ENCODE peak calls at places on chromosomes 12 and 14, in ten cellular contexts. One of them, this sample, is unnamed.

GRCh38 chr12:71626768-71627167 is 36.9 kb downstream of the ZFC3H1 start:
- DNase-seq in fibroblast of pulmonary artery: peak
- DNase-seq in psoas muscle: no peak
- DNase-seq in endodermal cell: no peak
- DNase-seq in chondrocyte: no peak
- DNase-seq in AG04450: no peak
- DNase-seq in K562: no peak
- DNase-seq in B cell: no peak
- DNase-seq in HFFc6: no peak
- DNase-seq in AG09319: no peak
- DNase-seq in this sample: peak

GRCh38 chr14:61710853-61711817 is 15.8 kb downstream of the HIF1A start:
- DNase-seq in HFFc6: no peak
- DNase-seq in K562: peak
- DNase-seq in psoas muscle: no peak
- DNase-seq in endodermal cell: no peak
- DNase-seq in B cell: no peak
- DNase-seq in fibroblast of pulmonary artery: peak
- DNase-seq in AG04450: no peak
- DNase-seq in AG09319: no peak
- DNase-seq in chondrocyte: no peak
- DNase-seq in this sample: no peak

GRCh38 chr14:86203843-86204242 is 673.9 kb downstream of the FLRT2 start:
- DNase-seq in HFFc6: no peak
- DNase-seq in chondrocyte: no peak
- DNase-seq in AG04450: no peak
- DNase-seq in fibroblast of pulmonary artery: no peak
- DNase-seq in K562: no peak
- DNase-seq in psoas muscle: no peak
- DNase-seq in endodermal cell: no peak
- DNase-seq in AG09319: no peak
- DNase-seq in B cell: no peak
- DNase-seq in this sample: no peak

GRCh38 chr12:46825526-46826414 is at the start of gene SLC38A4:
- DNase-seq in psoas muscle: peak
- DNase-seq in chondrocyte: no peak
- DNase-seq in HFFc6: peak
- DNase-seq in fibroblast of pulmonary artery: peak
- DNase-seq in K562: peak
- DNase-seq in AG04450: no peak
- DNase-seq in B cell: no peak
- DNase-seq in AG09319: peak
- DNase-seq in endodermal cell: peak
- DNase-seq in this sample: no peak

GRCh38 chr12:75505706-75506312 is 5.6 kb downstream of the KRR1 start:
- DNase-seq in fibroblast of pulmonary artery: peak
- DNase-seq in AG09319: no peak
- DNase-seq in endodermal cell: no peak
- DNase-seq in B cell: no peak
- DNase-seq in chondrocyte: no peak
- DNase-seq in psoas muscle: no peak
- DNase-seq in K562: no peak
- DNase-seq in AG04450: no peak
- DNase-seq in HFFc6: peak
- DNase-seq in this sample: peak

GRCh38 chr14:99274346-99275221 is 2.6 kb upstream of the BCL11B start:
- DNase-seq in endodermal cell: peak
- DNase-seq in chondrocyte: no peak
- DNase-seq in B cell: no peak
- DNase-seq in psoas muscle: peak
- DNase-seq in HFFc6: peak
- DNase-seq in fibroblast of pulmonary artery: peak
- DNase-seq in AG04450: no peak
- DNase-seq in K562: peak
- DNase-seq in AG09319: peak
- DNase-seq in this sample: peak

GRCh38 chr14:37145395-37145794 is 27.0 kb downstream of the SLC25A21 start:
- DNase-seq in endodermal cell: no peak
- DNase-seq in chondrocyte: no peak
- DNase-seq in K562: no peak
- DNase-seq in AG04450: no peak
- DNase-seq in HFFc6: peak
- DNase-seq in B cell: no peak
- DNase-seq in fibroblast of pulmonary artery: no peak
- DNase-seq in AG09319: peak
- DNase-seq in psoas muscle: no peak
- DNase-seq in this sample: peak

GRCh38 chr12:32446306-32447119 is 47.2 kb downstream of the FGD4 start:
- DNase-seq in psoas muscle: no peak
- DNase-seq in HFFc6: no peak
- DNase-seq in K562: no peak
- DNase-seq in endodermal cell: no peak
- DNase-seq in chondrocyte: no peak
- DNase-seq in fibroblast of pulmonary artery: no peak
- DNase-seq in AG09319: no peak
- DNase-seq in AG04450: no peak
- DNase-seq in B cell: no peak
- DNase-seq in this sample: no peak

GRCh38 chr12:2481346-2481745 is 313.4 kb upstream of the FKBP4 start:
- DNase-seq in AG09319: no peak
- DNase-seq in K562: no peak
- DNase-seq in HFFc6: no peak
- DNase-seq in fibroblast of pulmonary artery: no peak
- DNase-seq in endodermal cell: no peak
- DNase-seq in chondrocyte: no peak
- DNase-seq in psoas muscle: no peak
- DNase-seq in B cell: no peak
- DNase-seq in AG04450: no peak
- DNase-seq in this sample: no peak

GRCh38 chr12:7123806-7124519 is 4.7 kb downstream of the RBP5 start:
- DNase-seq in AG09319: no peak
- DNase-seq in fibroblast of pulmonary artery: no peak
- DNase-seq in endodermal cell: no peak
- DNase-seq in chondrocyte: peak
- DNase-seq in HFFc6: no peak
- DNase-seq in K562: peak
- DNase-seq in B cell: no peak
- DNase-seq in AG04450: no peak
- DNase-seq in psoas muscle: no peak
- DNase-seq in this sample: no peak

GRCh38 chr12:59322473-59322872 is 273.4 kb upstream of the SLC16A7 start:
- DNase-seq in AG09319: no peak
- DNase-seq in K562: no peak
- DNase-seq in HFFc6: no peak
- DNase-seq in B cell: no peak
- DNase-seq in psoas muscle: no peak
- DNase-seq in chondrocyte: no peak
- DNase-seq in endodermal cell: peak
- DNase-seq in AG04450: no peak
- DNase-seq in fibroblast of pulmonary artery: no peak
- DNase-seq in this sample: no peak

DNA sequence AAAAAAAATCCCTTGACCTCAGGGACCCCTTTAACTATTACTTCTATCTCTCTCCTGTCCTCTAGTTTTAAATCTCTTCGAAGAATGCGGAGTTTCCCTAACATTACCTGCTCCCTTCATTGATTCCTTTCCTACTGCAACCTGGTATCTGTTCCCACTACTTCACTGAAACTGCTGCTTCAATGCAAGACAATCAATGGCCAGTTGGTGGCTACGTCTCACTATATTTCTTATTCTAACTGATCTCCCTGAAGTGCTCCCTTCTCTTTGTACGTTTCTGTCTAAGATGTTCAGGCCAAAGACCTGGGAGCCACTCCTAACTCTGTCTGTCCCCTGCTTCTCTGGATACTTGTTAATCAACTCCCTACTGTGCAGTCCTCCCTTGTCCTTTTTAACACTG is 10.3 kb upstream of the KCNA1 start:
- DNase-seq in psoas muscle: no peak
- DNase-seq in K562: no peak
- DNase-seq in B cell: no peak
- DNase-seq in endodermal cell: peak
- DNase-seq in AG09319: no peak
- DNase-seq in chondrocyte: no peak
- DNase-seq in AG04450: no peak
- DNase-seq in fibroblast of pulmonary artery: no peak
- DNase-seq in HFFc6: no peak
- DNase-seq in this sample: peak
- TF ChIP-seq CTCF in psoas muscle: no peak
- TF ChIP-seq CTCF in K562: no peak
- TF ChIP-seq CTCF in B cell: no peak
- TF ChIP-seq CTCF in endodermal cell: peak
- TF ChIP-seq CTCF in AG09319: no peak
- TF ChIP-seq CTCF in chondrocyte: peak
- TF ChIP-seq CTCF in AG04450: no peak
- TF ChIP-seq CTCF in fibroblast of pulmonary artery: no peak
- TF ChIP-seq CTCF in HFFc6: no peak
- TF ChIP-seq CTCF in this sample: no peak

DNA sequence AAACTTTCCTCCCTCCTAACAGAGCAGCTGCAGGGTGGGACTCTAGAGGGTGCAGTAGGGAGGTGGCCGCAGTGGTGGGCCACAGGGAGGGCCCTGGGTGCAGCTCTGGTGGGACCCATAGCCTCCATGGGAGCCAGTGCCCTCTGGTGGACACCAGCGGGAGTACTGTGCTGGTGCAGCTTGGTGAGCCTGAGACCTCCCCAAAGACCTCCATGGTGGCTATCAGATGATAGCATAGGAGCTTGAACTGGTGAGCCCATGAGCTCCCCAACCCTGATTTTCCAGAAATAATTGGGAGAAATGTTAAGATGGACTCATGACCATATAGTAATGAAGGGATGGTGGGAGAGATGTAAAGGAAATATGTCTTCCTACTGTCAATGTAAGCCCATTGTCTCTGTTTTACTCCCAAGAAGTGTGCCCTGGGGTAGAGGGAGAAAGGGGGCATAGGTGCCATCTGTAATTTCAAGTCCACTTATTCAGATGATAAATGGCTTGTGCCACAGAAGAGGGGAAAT is 98.7 kb downstream of the GAS2L3 start:
- DNase-seq in AG09319: no peak
- DNase-seq in endodermal cell: peak
- DNase-seq in HFFc6: no peak
- DNase-seq in K562: peak
- DNase-seq in psoas muscle: no peak
- DNase-seq in AG04450: no peak
- DNase-seq in fibroblast of pulmonary artery: no peak
- DNase-seq in chondrocyte: no peak
- DNase-seq in B cell: no peak
- DNase-seq in this sample: peak
- TF ChIP-seq CTCF in AG09319: peak
- TF ChIP-seq CTCF in endodermal cell: peak
- TF ChIP-seq CTCF in HFFc6: peak
- TF ChIP-seq CTCF in K562: peak
- TF ChIP-seq CTCF in psoas muscle: peak
- TF ChIP-seq CTCF in AG04450: peak
- TF ChIP-seq CTCF in fibroblast of pulmonary artery: peak
- TF ChIP-seq CTCF in chondrocyte: peak
- TF ChIP-seq CTCF in B cell: peak
- TF ChIP-seq CTCF in this sample: peak

DNA sequence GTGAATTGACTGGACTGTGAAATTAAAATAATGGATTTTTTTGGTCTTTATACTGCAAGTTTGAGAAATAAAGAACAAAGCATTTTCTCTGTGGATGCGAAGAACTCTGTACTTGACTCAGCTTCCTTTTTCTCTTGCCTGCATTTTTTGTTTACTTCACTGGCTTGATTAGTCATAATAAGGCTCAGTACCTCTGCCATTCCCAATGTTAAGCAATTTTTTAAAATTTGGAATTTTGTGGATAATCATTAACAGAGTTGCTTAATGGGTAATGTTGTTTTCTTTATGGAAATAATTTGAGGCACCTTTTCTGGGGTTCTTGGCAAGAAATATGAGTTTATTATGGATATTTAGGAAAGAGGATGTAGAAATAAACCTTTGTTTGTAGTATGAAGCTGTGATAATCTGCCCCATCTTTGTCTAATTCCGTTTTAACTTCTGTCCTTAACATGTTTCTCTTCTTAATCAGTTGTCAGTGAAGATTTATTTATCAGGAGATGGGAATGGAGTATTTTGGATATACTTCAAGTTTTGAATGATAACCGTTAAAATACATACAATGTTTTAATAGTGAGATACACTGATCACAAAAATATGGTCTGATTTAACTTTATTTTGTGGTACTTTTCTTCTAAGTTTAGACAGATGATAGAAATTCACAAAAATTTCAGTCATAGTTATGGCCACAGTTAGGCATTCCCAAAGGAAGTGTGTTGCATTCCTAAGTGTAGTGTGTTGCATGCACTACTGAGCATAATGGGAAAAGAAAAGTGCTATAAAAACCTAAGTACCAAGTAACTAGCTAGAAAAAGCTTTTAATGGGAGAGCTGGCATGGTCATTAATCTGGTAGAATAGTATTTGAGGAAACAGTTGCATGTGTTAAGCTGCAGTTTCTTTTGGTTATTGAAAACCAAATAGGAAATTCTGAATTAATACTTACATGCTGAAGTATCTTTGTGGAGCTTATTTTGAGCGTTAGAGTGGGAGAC is 27.7 kb downstream of the WNK1 start:
- DNase-seq in psoas muscle: no peak
- DNase-seq in endodermal cell: no peak
- DNase-seq in K562: no peak
- DNase-seq in AG04450: peak
- DNase-seq in B cell: no peak
- DNase-seq in HFFc6: peak
- DNase-seq in AG09319: no peak
- DNase-seq in fibroblast of pulmonary artery: peak
- DNase-seq in chondrocyte: no peak
- DNase-seq in this sample: peak
- TF ChIP-seq CTCF in psoas muscle: no peak
- TF ChIP-seq CTCF in endodermal cell: no peak
- TF ChIP-seq CTCF in K562: no peak
- TF ChIP-seq CTCF in AG04450: no peak
- TF ChIP-seq CTCF in B cell: no peak
- TF ChIP-seq CTCF in HFFc6: no peak
- TF ChIP-seq CTCF in AG09319: no peak
- TF ChIP-seq CTCF in fibroblast of pulmonary artery: no peak
- TF ChIP-seq CTCF in chondrocyte: no peak
- TF ChIP-seq CTCF in this sample: no peak

DNA sequence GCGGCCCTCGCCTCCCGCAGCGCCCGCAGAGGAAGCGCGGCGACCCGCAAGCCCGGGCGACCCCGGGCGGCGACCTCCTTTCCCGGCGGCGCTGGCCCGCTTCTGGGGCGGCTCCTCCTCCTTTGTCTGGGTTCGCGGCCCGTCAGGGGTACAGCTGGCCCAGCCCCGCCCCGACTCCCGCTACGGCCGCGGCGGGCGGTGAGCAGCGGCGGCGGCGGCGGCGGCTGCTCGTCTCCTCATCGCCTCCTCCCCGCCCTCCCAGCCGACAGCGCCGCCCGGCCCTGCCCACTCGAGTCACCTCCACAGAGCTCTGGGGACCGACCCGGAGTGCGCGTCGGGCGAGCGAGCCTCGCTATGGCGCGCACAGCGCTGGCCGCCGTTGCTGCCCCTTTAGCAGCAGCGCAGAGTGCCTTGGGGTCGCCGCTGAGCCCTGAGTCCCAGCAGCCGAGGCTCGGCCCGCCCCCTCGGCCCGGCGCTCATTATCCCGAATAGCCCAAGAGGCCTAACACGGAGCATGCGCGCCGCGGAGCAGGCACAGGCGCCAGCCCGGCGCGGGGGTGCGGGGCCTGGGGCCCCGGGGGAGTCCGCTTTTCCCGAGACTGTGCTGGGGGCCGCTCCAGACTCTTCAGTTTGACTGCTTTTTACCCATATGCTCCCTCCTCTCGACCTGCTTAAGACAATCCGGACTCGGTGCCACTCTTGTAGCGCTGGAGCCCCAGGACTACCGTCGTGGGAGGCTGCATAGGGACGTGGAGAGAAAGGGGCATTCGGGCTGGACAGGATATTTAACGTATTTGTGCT is at the start of gene SOS2:
- DNase-seq in K562: peak
- DNase-seq in AG04450: peak
- DNase-seq in chondrocyte: peak
- DNase-seq in endodermal cell: peak
- DNase-seq in fibroblast of pulmonary artery: peak
- DNase-seq in HFFc6: peak
- DNase-seq in B cell: peak
- DNase-seq in psoas muscle: peak
- DNase-seq in AG09319: peak
- DNase-seq in this sample: peak
- TF ChIP-seq CTCF in K562: no peak
- TF ChIP-seq CTCF in AG04450: no peak
- TF ChIP-seq CTCF in chondrocyte: peak
- TF ChIP-seq CTCF in endodermal cell: no peak
- TF ChIP-seq CTCF in fibroblast of pulmonary artery: no peak
- TF ChIP-seq CTCF in HFFc6: peak
- TF ChIP-seq CTCF in B cell: no peak
- TF ChIP-seq CTCF in psoas muscle: no peak
- TF ChIP-seq CTCF in AG09319: no peak
- TF ChIP-seq CTCF in this sample: no peak